ENCODE peak calls at places on chromosomes 16 and 17, in eight cellular contexts. R is astrocyte; J is ELR; K is T-helper 1 cell; Z is dermis microvascular lymphatic vessel endothelial cell; C is activated CD4-positive, alpha-beta T cell treated with anti-CD3 and anti-CD28 coated beads, Interleukin-2, amount 10 ng/mL, durations not matched to agents 7 days and 5 days; I is effector CD4-positive, alpha-beta T cell; O is NCI-H774. B is an unnamed sample.

GRCh38 chr17:37743612-37743874 is 1.3 kb downstream of the HNF1B start:
- DNase-seq in R (no peak), J (no peak), K (no peak), Z (no peak), C (no peak), I (no peak), O (no peak), B (no peak)

GRCh38 chr16:78198299-78198698 is 98.8 kb downstream of the WWOX start:
- DNase-seq in R (no peak), J (no peak), K (no peak), Z (no peak), C (no peak), I (no peak), O (no peak), B (no peak)

GRCh38 chr16:56190903-56191806 is at the start of gene GNAO1:
- DNase-seq in R (peak), J (peak), K (peak), Z (no peak), C (peak), I (peak), O (peak), B (no peak)

GRCh38 chr17:32627233-32628008 is 140.6 kb downstream of the CDK5R1 start:
- DNase-seq in R (peak), J (no peak), K (no peak), Z (no peak), C (no peak), I (no peak), O (peak), B (peak)

GRCh38 chr16:11852092-11852809 is 909 bp upstream of the RSL1D1 start:
- DNase-seq in R (peak), J (peak), K (no peak), Z (no peak), C (no peak), I (no peak), O (no peak), B (peak)

GRCh38 chr17:1010586-1010985 is 13.7 kb downstream of the TIMM22 start:
- DNase-seq in R (no peak), J (no peak), K (no peak), Z (no peak), C (no peak), I (no peak), O (no peak), B (no peak)

GRCh38 chr16:3640207-3640606 is 14.3 kb upstream of the DNASE1 start:
- DNase-seq in R (no peak), J (no peak), K (no peak), Z (no peak), C (no peak), I (no peak), O (no peak), B (no peak)

GRCh38 chr17:77886387-77886728 is 72.1 kb upstream of the TNRC6C start:
- DNase-seq in R (no peak), J (no peak), K (no peak), Z (no peak), C (no peak), I (no peak), O (no peak), B (no peak)

GRCh38 chr16:73304008-73304814 is 256.3 kb upstream of the ZFHX3 start:
- DNase-seq in R (no peak), J (no peak), K (no peak), Z (no peak), C (no peak), I (no peak), O (no peak), B (no peak)

GRCh38 chr17:7903154-7904103 is 12.7 kb downstream of the RNF227 start:
- DNase-seq in R (no peak), J (no peak), K (no peak), Z (no peak), C (no peak), I (no peak), O (no peak), B (no peak)

GRCh38 chr16:77745972-77746371 is 23.7 kb downstream of the NUDT7 start:
- DNase-seq in R (no peak), J (no peak), K (no peak), Z (no peak), C (no peak), I (no peak), O (no peak), B (no peak)

GRCh38 chr16:85781685-85782370 is 17.5 kb downstream of the EMC8 start:
- DNase-seq in R (peak), J (no peak), K (no peak), Z (no peak), C (no peak), I (no peak), O (no peak), B (no peak)

GRCh38 chr16:11329080-11329491 is 16.2 kb upstream of the RMI2 start:
- DNase-seq in R (no peak), J (peak), K (no peak), Z (no peak), C (no peak), I (no peak), O (no peak), B (peak)

GRCh38 chr17:58402679-58403078 is 14.7 kb downstream of the RNF43 start:
- DNase-seq in R (peak), J (peak), K (no peak), Z (no peak), C (no peak), I (no peak), O (no peak), B (peak)

GRCh38 chr17:14214271-14214670 is 22.4 kb downstream of the CDRT15 start:
- DNase-seq in R (no peak), J (peak), K (no peak), Z (no peak), C (no peak), I (no peak), O (no peak), B (peak)

GRCh38 chr17:81514735-81515529 is 2.3 kb upstream of the ACTG1 start:
- DNase-seq in R (peak), J (peak), K (peak), Z (no peak), C (peak), I (peak), O (peak), B (peak)

GRCh38 chr17:27762527-27763305 is 37.6 kb downstream of the NOS2 start:
- DNase-seq in R (peak), J (peak), K (no peak), Z (peak), C (peak), I (no peak), O (no peak), B (peak)

GRCh38 chr17:39027440-39028035 is 60.3 kb upstream of the FBXO47 start:
- DNase-seq in R (no peak), J (no peak), K (no peak), Z (no peak), C (no peak), I (no peak), O (no peak), B (no peak)

GRCh38 chr17:58351710-58352017 is 337 bp downstream of the SUPT4H1 start:
- DNase-seq in R (no peak), J (peak), K (no peak), Z (no peak), C (no peak), I (no peak), O (no peak), B (no peak)

GRCh38 chr16:14172200-14172805 is 101.2 kb downstream of the MRTFB start:
- DNase-seq in R (peak), J (peak), K (no peak), Z (no peak), C (no peak), I (no peak), O (no peak), B (peak)

GRCh38 chr17:50117202-50118040 is 12.5 kb downstream of the SAMD14 start:
- DNase-seq in R (peak), J (peak), K (no peak), Z (peak), C (peak), I (peak), O (peak), B (no peak)

GRCh38 chr17:48215583-48216139 is 108.1 kb downstream of the SNX11 start:
- DNase-seq in R (no peak), J (peak), K (no peak), Z (peak), C (no peak), I (no peak), O (peak), B (peak)

GRCh38 chr17:47208744-47209488 is at the start of gene MYL4:
- DNase-seq in R (no peak), J (no peak), K (no peak), Z (no peak), C (no peak), I (no peak), O (no peak), B (peak)

GRCh38 chr16:51392651-51393187 is 241.6 kb upstream of the SALL1 start:
- DNase-seq in R (peak), J (peak), K (no peak), Z (no peak), C (no peak), I (no peak), O (no peak), B (peak)

GRCh38 chr16:8855051-8855786 is 13.6 kb downstream of the CARHSP1 start:
- DNase-seq in R (no peak), J (no peak), K (no peak), Z (no peak), C (no peak), I (no peak), O (no peak), B (no peak)

B was measured in LHCN-M2.